ENCODE peak calls at places on chromosomes 4 and X, in nine cellular contexts. One of them, this sample, is unnamed.

GRCh38 chrX:153470411-153471363 is at the start of gene HAUS7:
- DNase-seq in glutamatergic neuron: peak
- DNase-seq in fibroblast of mammary gland: peak
- DNase-seq in K562: peak
- DNase-seq in osteocyte: peak
- DNase-seq in nephron progenitor cell: peak
- DNase-seq in HL-60: peak
- DNase-seq in choroid plexus epithelial cell: peak
- DNase-seq in tibial nerve: peak
- DNase-seq in this sample: peak

GRCh38 chr4:145216532-145216931 is 36.1 kb upstream of the OTUD4 start:
- DNase-seq in nephron progenitor cell: no peak
- DNase-seq in glutamatergic neuron: no peak
- DNase-seq in osteocyte: no peak
- DNase-seq in tibial nerve: no peak
- DNase-seq in choroid plexus epithelial cell: peak
- DNase-seq in fibroblast of mammary gland: peak
- DNase-seq in K562: no peak
- DNase-seq in HL-60: no peak
- DNase-seq in this sample: peak

GRCh38 chr4:27662426-27662825 is 801.8 kb downstream of the STIM2 start:
- DNase-seq in tibial nerve: no peak
- DNase-seq in choroid plexus epithelial cell: no peak
- DNase-seq in K562: no peak
- DNase-seq in fibroblast of mammary gland: no peak
- DNase-seq in osteocyte: no peak
- DNase-seq in nephron progenitor cell: no peak
- DNase-seq in HL-60: no peak
- DNase-seq in glutamatergic neuron: no peak
- DNase-seq in this sample: no peak

GRCh38 chr4:42464550-42465124 is 67.3 kb downstream of the SHISA3 start:
- DNase-seq in nephron progenitor cell: no peak
- DNase-seq in osteocyte: no peak
- DNase-seq in choroid plexus epithelial cell: no peak
- DNase-seq in tibial nerve: no peak
- DNase-seq in glutamatergic neuron: no peak
- DNase-seq in fibroblast of mammary gland: no peak
- DNase-seq in HL-60: no peak
- DNase-seq in K562: no peak
- DNase-seq in this sample: no peak

GRCh38 chrX:71809886-71810285 is 46.7 kb downstream of the CXorf49B start:
- DNase-seq in fibroblast of mammary gland: peak
- DNase-seq in K562: no peak
- DNase-seq in HL-60: no peak
- DNase-seq in choroid plexus epithelial cell: no peak
- DNase-seq in glutamatergic neuron: no peak
- DNase-seq in tibial nerve: no peak
- DNase-seq in nephron progenitor cell: no peak
- DNase-seq in osteocyte: no peak
- DNase-seq in this sample: no peak

GRCh38 chr4:181162266-181163063 is 1080.7 kb upstream of the TENM3 start:
- DNase-seq in K562: no peak
- DNase-seq in HL-60: no peak
- DNase-seq in osteocyte: no peak
- DNase-seq in glutamatergic neuron: no peak
- DNase-seq in tibial nerve: no peak
- DNase-seq in fibroblast of mammary gland: no peak
- DNase-seq in choroid plexus epithelial cell: no peak
- DNase-seq in nephron progenitor cell: no peak
- DNase-seq in this sample: no peak

GRCh38 chr4:87657525-87657924 is 7.4 kb downstream of the DMP1 start:
- DNase-seq in tibial nerve: no peak
- DNase-seq in choroid plexus epithelial cell: peak
- DNase-seq in fibroblast of mammary gland: peak
- DNase-seq in osteocyte: no peak
- DNase-seq in K562: no peak
- DNase-seq in HL-60: no peak
- DNase-seq in nephron progenitor cell: no peak
- DNase-seq in glutamatergic neuron: no peak
- DNase-seq in this sample: peak

GRCh38 chr4:757111-757510 is 51.5 kb downstream of the PCGF3 start:
- DNase-seq in glutamatergic neuron: no peak
- DNase-seq in tibial nerve: no peak
- DNase-seq in choroid plexus epithelial cell: no peak
- DNase-seq in HL-60: no peak
- DNase-seq in K562: no peak
- DNase-seq in fibroblast of mammary gland: no peak
- DNase-seq in osteocyte: no peak
- DNase-seq in nephron progenitor cell: no peak
- DNase-seq in this sample: no peak

GRCh38 chrX:74346124-74346523 is 42.1 kb downstream of the ZCCHC13 start:
- DNase-seq in tibial nerve: no peak
- DNase-seq in fibroblast of mammary gland: no peak
- DNase-seq in K562: no peak
- DNase-seq in HL-60: no peak
- DNase-seq in nephron progenitor cell: no peak
- DNase-seq in choroid plexus epithelial cell: no peak
- DNase-seq in osteocyte: no peak
- DNase-seq in glutamatergic neuron: no peak
- DNase-seq in this sample: no peak

GRCh38 chr4:184897807-184898388 is 72.1 kb upstream of the ACSL1 start:
- DNase-seq in K562: no peak
- DNase-seq in glutamatergic neuron: no peak
- DNase-seq in osteocyte: no peak
- DNase-seq in tibial nerve: no peak
- DNase-seq in nephron progenitor cell: no peak
- DNase-seq in choroid plexus epithelial cell: peak
- DNase-seq in fibroblast of mammary gland: no peak
- DNase-seq in HL-60: no peak
- DNase-seq in this sample: no peak

GRCh38 chr4:140150886-140151699 is 2.9 kb downstream of the MAML3 start:
- DNase-seq in HL-60: peak
- DNase-seq in osteocyte: peak
- DNase-seq in nephron progenitor cell: peak
- DNase-seq in glutamatergic neuron: peak
- DNase-seq in choroid plexus epithelial cell: peak
- DNase-seq in tibial nerve: peak
- DNase-seq in K562: peak
- DNase-seq in fibroblast of mammary gland: peak
- DNase-seq in this sample: peak

GRCh38 chr4:89305028-89305427 is 2.6 kb downstream of the GPRIN3 start:
- DNase-seq in tibial nerve: no peak
- DNase-seq in K562: no peak
- DNase-seq in osteocyte: no peak
- DNase-seq in fibroblast of mammary gland: no peak
- DNase-seq in nephron progenitor cell: no peak
- DNase-seq in choroid plexus epithelial cell: no peak
- DNase-seq in HL-60: no peak
- DNase-seq in glutamatergic neuron: no peak
- DNase-seq in this sample: no peak

GRCh38 chr4:7004331-7004730 is 38.8 kb upstream of the TADA2B start:
- DNase-seq in fibroblast of mammary gland: no peak
- DNase-seq in nephron progenitor cell: no peak
- DNase-seq in choroid plexus epithelial cell: no peak
- DNase-seq in K562: no peak
- DNase-seq in tibial nerve: no peak
- DNase-seq in HL-60: no peak
- DNase-seq in osteocyte: no peak
- DNase-seq in glutamatergic neuron: no peak
- DNase-seq in this sample: no peak

GRCh38 chr4:5018096-5018495 is 1.2 kb downstream of the CYTL1 start:
- DNase-seq in fibroblast of mammary gland: no peak
- DNase-seq in osteocyte: no peak
- DNase-seq in nephron progenitor cell: no peak
- DNase-seq in K562: no peak
- DNase-seq in HL-60: no peak
- DNase-seq in choroid plexus epithelial cell: peak
- DNase-seq in tibial nerve: no peak
- DNase-seq in glutamatergic neuron: no peak
- DNase-seq in this sample: peak
- TF ChIP-seq CTCF in fibroblast of mammary gland: peak
- TF ChIP-seq CTCF in osteocyte: peak
- TF ChIP-seq CTCF in nephron progenitor cell: no peak
- TF ChIP-seq CTCF in K562: peak
- TF ChIP-seq CTCF in HL-60: no peak
- TF ChIP-seq CTCF in choroid plexus epithelial cell: peak
- TF ChIP-seq CTCF in tibial nerve: no peak
- TF ChIP-seq CTCF in glutamatergic neuron: no peak
- TF ChIP-seq CTCF in this sample: peak

GRCh38 chrX:18206657-18207056 is 14.0 kb downstream of the BEND2 start:
- DNase-seq in osteocyte: no peak
- DNase-seq in nephron progenitor cell: no peak
- DNase-seq in choroid plexus epithelial cell: no peak
- DNase-seq in HL-60: no peak
- DNase-seq in fibroblast of mammary gland: no peak
- DNase-seq in tibial nerve: no peak
- DNase-seq in glutamatergic neuron: no peak
- DNase-seq in K562: no peak
- DNase-seq in this sample: no peak

GRCh38 chrX:18210470-18210869 is 10.2 kb downstream of the BEND2 start:
- DNase-seq in choroid plexus epithelial cell: peak
- DNase-seq in tibial nerve: no peak
- DNase-seq in K562: no peak
- DNase-seq in osteocyte: no peak
- DNase-seq in glutamatergic neuron: no peak
- DNase-seq in fibroblast of mammary gland: peak
- DNase-seq in HL-60: no peak
- DNase-seq in nephron progenitor cell: no peak
- DNase-seq in this sample: no peak
- TF ChIP-seq CTCF in choroid plexus epithelial cell: peak
- TF ChIP-seq CTCF in tibial nerve: no peak
- TF ChIP-seq CTCF in K562: peak
- TF ChIP-seq CTCF in osteocyte: peak
- TF ChIP-seq CTCF in glutamatergic neuron: peak
- TF ChIP-seq CTCF in fibroblast of mammary gland: peak
- TF ChIP-seq CTCF in HL-60: no peak
- TF ChIP-seq CTCF in nephron progenitor cell: peak
- TF ChIP-seq CTCF in this sample: peak

DNA sequence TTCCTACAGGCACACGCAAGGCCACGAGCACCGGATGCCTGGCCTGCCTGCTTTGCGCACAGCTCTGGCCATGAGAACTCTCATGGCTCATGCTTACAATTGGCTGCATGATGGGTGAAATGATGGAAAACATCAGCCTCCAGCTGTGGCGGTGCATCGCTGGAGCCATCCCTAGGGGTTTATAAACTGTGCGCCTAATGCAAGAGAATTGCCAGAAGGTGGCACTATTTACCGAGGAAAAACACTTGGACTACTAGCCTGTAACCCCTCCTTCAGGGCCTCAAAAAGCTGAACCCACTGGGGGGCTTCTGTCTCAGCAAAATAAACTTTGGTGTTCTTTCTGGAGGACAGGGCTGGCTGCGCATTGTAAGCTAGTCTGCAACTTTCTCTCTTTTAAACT is 51.9 kb downstream of the PHKA2 start:
- DNase-seq in fibroblast of mammary gland: peak
- DNase-seq in HL-60: peak
- DNase-seq in K562: peak
- DNase-seq in osteocyte: no peak
- DNase-seq in nephron progenitor cell: peak
- DNase-seq in choroid plexus epithelial cell: peak
- DNase-seq in glutamatergic neuron: no peak
- DNase-seq in tibial nerve: no peak
- DNase-seq in this sample: no peak
- TF ChIP-seq CTCF in fibroblast of mammary gland: peak
- TF ChIP-seq CTCF in HL-60: no peak
- TF ChIP-seq CTCF in K562: peak
- TF ChIP-seq CTCF in osteocyte: peak
- TF ChIP-seq CTCF in nephron progenitor cell: peak
- TF ChIP-seq CTCF in choroid plexus epithelial cell: peak
- TF ChIP-seq CTCF in glutamatergic neuron: peak
- TF ChIP-seq CTCF in tibial nerve: no peak
- TF ChIP-seq CTCF in this sample: peak

DNA sequence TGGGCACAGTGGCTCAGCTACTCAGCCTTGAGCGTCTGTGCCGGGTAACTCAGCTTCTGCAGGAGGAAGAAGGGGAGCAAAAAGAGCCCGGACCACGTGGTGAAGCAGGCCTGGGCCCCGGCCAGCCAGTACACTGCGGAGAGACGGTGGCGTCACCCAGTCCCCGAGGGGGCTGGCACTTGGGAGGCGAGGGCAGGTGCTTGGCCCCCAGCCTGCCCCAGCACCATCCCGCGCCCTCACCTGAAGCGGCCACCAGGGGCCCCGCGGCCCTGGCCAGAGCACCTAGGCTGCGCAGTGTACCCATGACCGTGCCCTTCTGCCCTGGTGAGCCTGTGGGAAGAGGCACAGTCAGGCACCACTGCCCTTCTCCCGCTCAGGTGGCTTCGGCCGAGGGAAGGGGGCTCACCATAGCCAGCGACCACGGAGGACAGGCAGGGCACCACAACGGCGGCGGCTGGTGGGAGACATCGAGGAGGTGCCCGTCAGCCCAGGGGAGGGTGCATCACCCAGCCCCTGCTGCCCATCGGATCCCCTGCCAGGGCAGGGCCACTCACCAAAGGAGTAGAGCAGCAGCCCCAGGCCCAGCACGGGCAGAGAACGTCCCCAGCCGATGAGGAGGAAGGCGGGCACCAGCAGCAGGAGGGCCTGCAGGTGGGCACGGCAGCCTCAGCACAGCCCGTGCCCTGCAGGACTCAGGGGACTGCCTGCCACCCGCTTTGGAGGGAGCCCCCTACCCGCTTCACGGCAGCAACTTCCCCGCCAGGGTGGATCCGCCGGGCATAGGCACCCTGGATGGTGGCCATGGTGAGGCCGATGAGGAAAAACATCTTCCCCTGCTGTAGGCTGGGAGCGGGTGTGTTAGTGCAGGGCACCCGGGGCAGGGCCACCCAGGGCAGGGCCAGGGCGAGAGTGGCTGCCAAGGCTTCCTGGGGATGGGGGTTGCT is 32.1 kb downstream of the NOP14 start:
- DNase-seq in fibroblast of mammary gland: no peak
- DNase-seq in HL-60: peak
- DNase-seq in tibial nerve: no peak
- DNase-seq in osteocyte: no peak
- DNase-seq in choroid plexus epithelial cell: no peak
- DNase-seq in nephron progenitor cell: no peak
- DNase-seq in K562: no peak
- DNase-seq in glutamatergic neuron: no peak
- DNase-seq in this sample: no peak
- TF ChIP-seq CTCF in fibroblast of mammary gland: no peak
- TF ChIP-seq CTCF in HL-60: no peak
- TF ChIP-seq CTCF in tibial nerve: no peak
- TF ChIP-seq CTCF in osteocyte: no peak
- TF ChIP-seq CTCF in choroid plexus epithelial cell: peak
- TF ChIP-seq CTCF in nephron progenitor cell: no peak
- TF ChIP-seq CTCF in K562: no peak
- TF ChIP-seq CTCF in glutamatergic neuron: no peak
- TF ChIP-seq CTCF in this sample: peak

GRCh38 chr4:178136736-178137345 is 694.6 kb upstream of the AGA start:
- DNase-seq in glutamatergic neuron: no peak
- DNase-seq in fibroblast of mammary gland: no peak
- DNase-seq in K562: no peak
- DNase-seq in choroid plexus epithelial cell: no peak
- DNase-seq in tibial nerve: no peak
- DNase-seq in nephron progenitor cell: no peak
- DNase-seq in osteocyte: no peak
- DNase-seq in HL-60: no peak
- DNase-seq in this sample: no peak
- TF ChIP-seq CTCF in glutamatergic neuron: no peak
- TF ChIP-seq CTCF in fibroblast of mammary gland: no peak
- TF ChIP-seq CTCF in K562: no peak
- TF ChIP-seq CTCF in choroid plexus epithelial cell: no peak
- TF ChIP-seq CTCF in tibial nerve: no peak
- TF ChIP-seq CTCF in nephron progenitor cell: no peak
- TF ChIP-seq CTCF in osteocyte: no peak
- TF ChIP-seq CTCF in HL-60: no peak
- TF ChIP-seq CTCF in this sample: no peak

GRCh38 chr4:120056249-120056648 is 10.4 kb downstream of the MAD2L1 start:
- DNase-seq in glutamatergic neuron: no peak
- DNase-seq in osteocyte: no peak
- DNase-seq in nephron progenitor cell: no peak
- DNase-seq in K562: no peak
- DNase-seq in choroid plexus epithelial cell: peak
- DNase-seq in fibroblast of mammary gland: peak
- DNase-seq in tibial nerve: no peak
- DNase-seq in HL-60: no peak
- DNase-seq in this sample: peak
- TF ChIP-seq CTCF in glutamatergic neuron: no peak
- TF ChIP-seq CTCF in osteocyte: peak
- TF ChIP-seq CTCF in nephron progenitor cell: no peak
- TF ChIP-seq CTCF in K562: peak
- TF ChIP-seq CTCF in choroid plexus epithelial cell: peak
- TF ChIP-seq CTCF in fibroblast of mammary gland: peak
- TF ChIP-seq CTCF in tibial nerve: peak
- TF ChIP-seq CTCF in HL-60: no peak
- TF ChIP-seq CTCF in this sample: peak